ENCODE peak calls at places on chromosomes 2 and 18, in six cellular contexts. U is HepG2, T is neural progenitor cell, F is choroid plexus epithelial cell, X is dorsolateral prefrontal cortex, D is spleen. J is an unnamed sample.

GRCh38 chr2:230849633-230850357 is 14.9 kb upstream of the ITM2C start:
- DNase-seq in U (peak; percentile 40), T (peak; percentile 77), F (peak; percentile 28), X (no peak), D (peak; percentile 91), J (no peak)

GRCh38 chr18:62618735-62619134 is 95.9 kb downstream of the ZCCHC2 start:
- DNase-seq in U (no peak), T (no peak), F (no peak), X (no peak), D (no peak), J (no peak)

GRCh38 chr18:26863921-26864497 is 1.5 kb downstream of the AQP4 start:
- DNase-seq in U (no peak), T (no peak), F (no peak), X (peak; percentile 50), D (no peak), J (no peak)

GRCh38 chr18:56511996-56512395 is 126.4 kb downstream of the TXNL1 start:
- DNase-seq in U (no peak), T (no peak), F (no peak), X (no peak), D (no peak), J (no peak)

GRCh38 chr2:85066006-85066405 is 67.2 kb upstream of the TCF7L1 start:
- DNase-seq in U (no peak), T (no peak), F (no peak), X (no peak), D (no peak), J (no peak)

GRCh38 chr2:233129351-233129978 is 69.3 kb downstream of the INPP5D start:
- DNase-seq in U (no peak), T (peak; percentile 60), F (no peak), X (no peak), D (peak; percentile 41), J (no peak)

GRCh38 chr2:192267484-192267883 is 72.8 kb upstream of the TMEFF2 start:
- DNase-seq in U (no peak), T (no peak), F (peak; percentile 86), X (no peak), D (no peak), J (no peak)

GRCh38 chr2:73112026-73112912 is 479 bp downstream of the RAB11FIP5 start:
- DNase-seq in U (peak; percentile 22), T (peak; percentile 79), F (peak; percentile 59), X (no peak), D (peak; percentile 85), J (no peak)

GRCh38 chr2:11827547-11827946 is 81.1 kb downstream of the LPIN1 start:
- DNase-seq in U (no peak), T (no peak), F (no peak), X (no peak), D (no peak), J (no peak)

GRCh38 chr2:157325786-157326185 is at the start of gene ERMN:
- DNase-seq in U (no peak), T (peak; percentile 91), F (no peak), X (peak; percentile 50), D (no peak), J (no peak)

GRCh38 chr2:154623819-154624218 is 74.7 kb upstream of the KCNJ3 start:
- DNase-seq in U (peak; percentile 42), T (peak; percentile 65), F (peak; percentile 20), X (peak; percentile 62), D (no peak), J (peak; percentile 16)

DNA sequence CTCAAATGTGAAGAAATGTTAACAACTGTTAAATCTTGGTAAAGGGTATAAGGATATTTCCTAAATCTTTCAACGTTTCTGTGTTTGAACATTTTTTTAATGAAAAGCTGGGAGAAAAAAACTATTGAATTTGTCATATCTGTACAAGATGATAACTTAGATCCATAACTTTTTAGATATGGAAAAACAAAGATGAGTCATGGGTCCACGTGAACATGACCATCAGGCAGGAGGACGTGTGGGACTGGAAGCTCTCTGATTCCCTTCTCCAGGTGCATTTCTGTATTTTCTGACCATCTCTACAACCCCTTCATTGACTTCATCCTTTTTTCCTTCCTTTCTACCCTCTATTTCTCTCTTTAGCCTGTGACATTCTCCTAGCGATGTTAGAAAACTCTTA is 141.6 kb downstream of the DHRS9 start:
- DNase-seq in U (no peak), T (no peak), F (no peak), X (no peak), D (no peak), J (no peak)
- TF ChIP-seq CTCF in U (no peak), T (no peak), F (no peak), X (no peak), D (no peak), J (no peak)

GRCh38 chr2:14424478-14425390 is 207.8 kb upstream of the LRATD1 start:
- DNase-seq in U (no peak), T (no peak), F (no peak), X (no peak), D (no peak), J (no peak)

GRCh38 chr2:14425869-14426268 is 206.6 kb upstream of the LRATD1 start:
- DNase-seq in U (no peak), T (no peak), F (no peak), X (no peak), D (no peak), J (no peak)

GRCh38 chr2:14423145-14423906 is 209.2 kb upstream of the LRATD1 start:
- DNase-seq in U (no peak), T (no peak), F (no peak), X (no peak), D (no peak), J (no peak)

GRCh38 chr2:14422426-14422825 is 210.1 kb upstream of the LRATD1 start:
- DNase-seq in U (no peak), T (no peak), F (no peak), X (no peak), D (no peak), J (no peak)

DNA sequence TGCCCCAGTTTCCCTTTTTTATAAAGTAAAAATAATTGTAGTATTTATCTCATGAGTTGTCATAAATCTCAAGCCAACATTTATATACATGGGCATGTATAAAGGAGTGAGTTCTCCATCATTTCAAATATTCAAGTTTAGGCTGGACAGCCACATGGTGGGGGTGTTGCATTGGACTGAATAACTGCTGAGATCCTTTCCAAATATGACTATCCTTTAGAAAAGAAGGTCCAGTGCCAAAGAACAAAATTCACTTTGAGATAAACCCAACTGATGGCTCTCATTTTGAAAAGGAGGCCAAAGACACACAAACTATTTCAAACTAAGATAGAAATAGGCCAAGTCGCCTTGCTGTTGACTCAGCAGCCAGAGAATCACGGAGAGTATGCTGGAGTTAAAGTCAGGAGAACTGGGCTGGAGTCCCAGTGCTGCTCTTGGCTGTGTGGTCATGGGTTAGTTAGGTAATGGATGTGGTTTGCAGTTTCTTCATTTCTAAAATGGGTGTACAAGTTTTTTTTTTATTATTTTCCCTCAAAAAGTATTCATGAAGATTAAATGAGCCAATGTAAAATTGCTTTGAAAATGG is 204.4 kb upstream of the LRATD1 start:
- DNase-seq in U (no peak), T (no peak), F (peak; percentile 41), X (no peak), D (no peak), J (no peak)
- TF ChIP-seq CTCF in U (no peak), T (peak; percentile 15), F (peak; percentile 10), X (peak; percentile 30), D (no peak), J (no peak)

GRCh38 chr2:96209729-96210085 is 1.1 kb upstream of the STARD7 start:
- DNase-seq in U (no peak), T (no peak), F (no peak), X (no peak), D (no peak), J (no peak)

GRCh38 chr2:96209011-96209728 is 543 bp upstream of the STARD7 start:
- DNase-seq in U (no peak), T (no peak), F (no peak), X (no peak), D (no peak), J (no peak)

GRCh38 chr2:96207778-96208143 is 866 bp downstream of the STARD7 start:
- DNase-seq in U (no peak), T (no peak), F (no peak), X (no peak), D (no peak), J (no peak)

GRCh38 chr2:96207073-96207777 is 1.4 kb downstream of the STARD7 start:
- DNase-seq in U (no peak), T (no peak), F (no peak), X (no peak), D (no peak), J (no peak)

DNA sequence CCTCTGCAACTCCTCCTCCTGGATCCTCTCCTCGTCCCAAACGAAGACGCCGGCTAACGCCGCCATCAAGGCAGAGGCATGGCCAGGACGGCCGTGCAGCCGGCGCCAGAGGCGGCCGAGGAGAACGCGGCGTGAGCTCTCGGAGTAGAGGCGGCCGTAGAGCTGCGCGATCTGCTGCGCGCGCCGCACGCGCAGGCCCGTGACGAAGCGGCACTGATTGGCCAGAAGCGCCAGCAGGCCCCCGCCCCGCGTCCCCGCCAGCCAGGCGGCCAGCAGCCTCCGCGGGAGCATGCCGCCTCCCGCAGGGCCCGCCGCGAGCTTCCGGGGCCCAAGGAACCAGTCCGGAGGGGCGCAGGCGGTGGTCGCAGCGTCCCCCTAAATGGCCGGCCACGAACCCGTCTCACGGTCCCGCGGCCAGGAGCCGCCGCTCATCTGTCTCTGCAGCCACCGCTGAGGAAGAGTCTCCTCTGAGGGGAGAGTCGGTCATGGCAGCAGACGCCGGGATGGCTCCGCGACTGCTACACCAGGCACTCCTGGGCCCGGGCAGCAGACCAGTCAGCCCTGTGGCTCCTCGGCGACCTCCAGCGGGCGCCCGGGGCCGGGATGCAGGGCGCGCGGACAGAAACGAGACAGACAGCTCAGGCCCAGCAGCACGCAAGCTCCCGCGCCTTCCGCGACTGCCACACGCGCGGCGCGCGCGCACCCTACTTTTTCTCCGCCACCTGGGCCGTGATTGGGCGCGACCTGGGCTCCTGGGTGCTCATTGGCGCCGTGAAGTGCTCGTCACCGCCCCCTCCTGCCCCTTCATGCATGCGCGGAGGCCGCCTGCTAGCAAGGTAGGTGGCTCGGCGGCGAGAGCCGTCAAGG is at the start of gene STARD7:
- DNase-seq in U (peak; percentile 97), T (peak; percentile 98), F (peak; percentile 99), X (peak; percentile 97), D (peak; percentile 98), J (peak; percentile 96)
- TF ChIP-seq CTCF in U (peak; percentile 54), T (peak; percentile 31), F (peak; percentile 2), X (peak; percentile 6), D (no peak), J (peak; percentile 18)

GRCh38 chr18:46340716-46341115 is 236.5 kb downstream of the HAUS1 start:
- DNase-seq in U (no peak), T (no peak), F (no peak), X (no peak), D (peak; percentile 45), J (no peak)

GRCh38 chr18:46338213-46338612 is 234.0 kb downstream of the HAUS1 start:
- DNase-seq in U (no peak), T (peak; percentile 77), F (no peak), X (no peak), D (peak; percentile 35), J (no peak)

GRCh38 chr18:46337206-46337710 is 233.1 kb downstream of the HAUS1 start:
- DNase-seq in U (no peak), T (peak; percentile 39), F (no peak), X (no peak), D (peak; percentile 6), J (no peak)

GRCh38 chr18:46336278-46337205 is 232.4 kb downstream of the HAUS1 start:
- DNase-seq in U (no peak), T (no peak), F (no peak), X (no peak), D (peak; percentile 62), J (no peak)

DNA sequence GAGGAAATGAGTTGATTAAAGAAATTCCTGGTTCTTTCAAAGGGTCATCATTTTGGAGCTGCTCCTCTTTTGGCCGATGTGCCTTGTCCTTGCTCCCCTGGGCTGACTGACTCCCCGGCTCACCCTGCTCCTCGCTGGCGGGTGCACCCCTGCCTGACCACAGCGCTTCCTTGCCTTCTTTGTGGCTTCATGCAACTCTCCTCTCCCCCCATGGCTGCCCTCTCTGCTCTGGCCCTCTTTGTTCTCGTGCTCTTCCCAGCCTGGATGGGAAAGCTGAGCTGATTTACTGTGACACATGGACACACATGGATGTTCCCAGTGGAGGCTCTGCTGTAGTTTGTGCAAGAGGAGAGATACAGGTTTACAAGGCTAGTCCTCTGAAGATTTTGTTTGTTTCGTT is 234.6 kb downstream of the HAUS1 start:
- DNase-seq in U (no peak), T (peak; percentile 65), F (no peak), X (no peak), D (peak; percentile 69), J (no peak)
- TF ChIP-seq CTCF in U (no peak), T (no peak), F (no peak), X (no peak), D (no peak), J (no peak)